ENCODE peak calls at places on chromosomes 6 and 20, in four cellular contexts. One of them, this sample, is unnamed.

GRCh38 chr6:112289039-112289566 is 34.7 kb upstream of the LAMA4 start:
- DNase-seq in cardiac fibroblast: peak
- DNase-seq in fibroblast of pulmonary artery: peak
- DNase-seq in T follicular helper cell: no peak
- DNase-seq in this sample: no peak

GRCh38 chr6:14053776-14054175 is 63.8 kb upstream of the CD83 start:
- DNase-seq in cardiac fibroblast: no peak
- DNase-seq in fibroblast of pulmonary artery: no peak
- DNase-seq in T follicular helper cell: no peak
- DNase-seq in this sample: no peak

GRCh38 chr20:53898558-53898931 is 171.8 kb downstream of the BCAS1 start:
- DNase-seq in cardiac fibroblast: no peak
- DNase-seq in T follicular helper cell: no peak
- DNase-seq in fibroblast of pulmonary artery: no peak
- DNase-seq in this sample: no peak

GRCh38 chr20:16982091-16982726 is 234.1 kb downstream of the OTOR start:
- DNase-seq in T follicular helper cell: no peak
- DNase-seq in cardiac fibroblast: no peak
- DNase-seq in fibroblast of pulmonary artery: no peak
- DNase-seq in this sample: no peak

GRCh38 chr20:709421-709820 is 33.8 kb upstream of the SCRT2 start:
- DNase-seq in cardiac fibroblast: no peak
- DNase-seq in fibroblast of pulmonary artery: peak
- DNase-seq in T follicular helper cell: no peak
- DNase-seq in this sample: no peak

GRCh38 chr6:137791281-137792159 is 75.5 kb upstream of the TNFAIP3 start:
- DNase-seq in T follicular helper cell: no peak
- DNase-seq in fibroblast of pulmonary artery: peak
- DNase-seq in cardiac fibroblast: no peak
- DNase-seq in this sample: no peak

GRCh38 chr6:20846602-20847028 is 312.4 kb downstream of the CDKAL1 start:
- DNase-seq in fibroblast of pulmonary artery: peak
- DNase-seq in cardiac fibroblast: peak
- DNase-seq in T follicular helper cell: no peak
- DNase-seq in this sample: no peak

GRCh38 chr20:12824353-12824752 is 184.4 kb upstream of the SPTLC3 start:
- DNase-seq in fibroblast of pulmonary artery: no peak
- DNase-seq in T follicular helper cell: no peak
- DNase-seq in cardiac fibroblast: no peak
- DNase-seq in this sample: no peak

GRCh38 chr20:17680128-17680835 is 1.8 kb downstream of the RRBP1 start:
- DNase-seq in T follicular helper cell: no peak
- DNase-seq in fibroblast of pulmonary artery: peak
- DNase-seq in cardiac fibroblast: peak
- DNase-seq in this sample: no peak

GRCh38 chr20:57335392-57335791 is 5.8 kb downstream of the SPO11 start:
- DNase-seq in T follicular helper cell: no peak
- DNase-seq in fibroblast of pulmonary artery: no peak
- DNase-seq in cardiac fibroblast: no peak
- DNase-seq in this sample: no peak

GRCh38 chr6:32852844-32853540 is 512 bp downstream of the TAP1 start:
- DNase-seq in T follicular helper cell: peak
- DNase-seq in fibroblast of pulmonary artery: peak
- DNase-seq in cardiac fibroblast: peak
- DNase-seq in this sample: peak

GRCh38 chr20:5719861-5720401 is 30.3 kb upstream of the SHLD1 start:
- DNase-seq in fibroblast of pulmonary artery: peak
- DNase-seq in cardiac fibroblast: peak
- DNase-seq in T follicular helper cell: no peak
- DNase-seq in this sample: no peak

GRCh38 chr6:16129623-16130243 is 847 bp downstream of the MYLIP start:
- DNase-seq in fibroblast of pulmonary artery: peak
- DNase-seq in cardiac fibroblast: no peak
- DNase-seq in T follicular helper cell: peak
- DNase-seq in this sample: no peak

GRCh38 chr6:126944512-126944911 is 174.0 kb upstream of the RSPO3 start:
- DNase-seq in cardiac fibroblast: no peak
- DNase-seq in T follicular helper cell: no peak
- DNase-seq in fibroblast of pulmonary artery: no peak
- DNase-seq in this sample: no peak

GRCh38 chr6:13573669-13574110 is 711 bp upstream of the SIRT5 start:
- DNase-seq in cardiac fibroblast: peak
- DNase-seq in fibroblast of pulmonary artery: peak
- DNase-seq in T follicular helper cell: no peak
- DNase-seq in this sample: no peak